ENCODE peak calls at places on chromosomes 16 and 17, in eight cellular contexts. C, J, Q, D, E, W, X and R are unnamed samples.

GRCh38 chr17:59512844-59513383 is 52.5 kb upstream of the DHX40 start:
- DNase-seq in C (no peak), J (no peak), Q (no peak), D (no peak), E (no peak), W (no peak), X (no peak), R (no peak)

GRCh38 chr17:17898673-17899072 is 61.9 kb upstream of the SREBF1 start:
- DNase-seq in C (no peak), J (no peak), Q (no peak), D (no peak), E (no peak), W (no peak), X (no peak), R (no peak)

GRCh38 chr16:29915590-29916247 is 10.3 kb downstream of the KCTD13 start:
- DNase-seq in C (peak), J (no peak), Q (no peak), D (peak), E (no peak), W (peak), X (no peak), R (no peak)

GRCh38 chr17:80647746-80648145 is 103.1 kb downstream of the RPTOR start:
- DNase-seq in C (peak), J (peak), Q (no peak), D (peak), E (no peak), W (peak), X (no peak), R (no peak)

GRCh38 chr16:19555938-19556778 is 655 bp downstream of the VPS35L start:
- DNase-seq in C (peak), J (peak), Q (no peak), D (peak), E (peak), W (peak), X (no peak), R (peak)

GRCh38 chr17:82236142-82236971 is 7.5 kb downstream of the SLC16A3 start:
- DNase-seq in C (no peak), J (peak), Q (peak), D (no peak), E (peak), W (peak), X (peak), R (peak)

GRCh38 chr16:85905110-85906095 is 6.4 kb downstream of the IRF8 start:
- DNase-seq in C (no peak), J (no peak), Q (no peak), D (no peak), E (no peak), W (no peak), X (no peak), R (no peak)

GRCh38 chr16:49659356-49659755 is 196.6 kb downstream of the ZNF423 start:
- DNase-seq in C (no peak), J (no peak), Q (no peak), D (no peak), E (no peak), W (no peak), X (no peak), R (no peak)

GRCh38 chr17:20206591-20206990 is 197.4 kb downstream of the SPECC1 start:
- DNase-seq in C (peak), J (no peak), Q (no peak), D (peak), E (no peak), W (peak), X (no peak), R (no peak)

GRCh38 chr16:84943620-84944019 is 67.7 kb downstream of the ZDHHC7 start:
- DNase-seq in C (no peak), J (no peak), Q (no peak), D (no peak), E (no peak), W (no peak), X (no peak), R (no peak)

GRCh38 chr16:89200850-89201466 is 621 bp upstream of the SLC22A31 start:
- DNase-seq in C (no peak), J (peak), Q (no peak), D (no peak), E (no peak), W (no peak), X (no peak), R (no peak)

GRCh38 chr17:5516060-5516792 is 29.9 kb downstream of the MIS12 start:
- DNase-seq in C (peak), J (no peak), Q (no peak), D (peak), E (no peak), W (peak), X (no peak), R (no peak)

GRCh38 chr17:73767696-73768095 is 123.5 kb upstream of the SDK2 start:
- DNase-seq in C (no peak), J (no peak), Q (no peak), D (no peak), E (no peak), W (no peak), X (no peak), R (no peak)

GRCh38 chr17:41692722-41693521 is 4.2 kb downstream of the EIF1 start:
- DNase-seq in C (no peak), J (peak), Q (no peak), D (no peak), E (peak), W (no peak), X (no peak), R (peak)

GRCh38 chr16:67260426-67261063 is 11.8 kb downstream of the SLC9A5 start:
- DNase-seq in C (peak), J (peak), Q (no peak), D (peak), E (no peak), W (peak), X (no peak), R (no peak)

GRCh38 chr17:41420134-41420533 is 4.3 kb downstream of the KRT37 start:
- DNase-seq in C (no peak), J (no peak), Q (no peak), D (no peak), E (no peak), W (peak), X (no peak), R (no peak)

GRCh38 chr16:59698341-59698979 is 964.3 kb upstream of the GOT2 start:
- DNase-seq in C (peak), J (no peak), Q (no peak), D (no peak), E (no peak), W (peak), X (no peak), R (no peak)

GRCh38 chr17:73757324-73757942 is 113.2 kb upstream of the SDK2 start:
- DNase-seq in C (no peak), J (no peak), Q (no peak), D (no peak), E (no peak), W (no peak), X (no peak), R (no peak)

GRCh38 chr17:60391419-60392041 is 403 bp downstream of the USP32 start:
- DNase-seq in C (peak), J (no peak), Q (no peak), D (no peak), E (no peak), W (no peak), X (no peak), R (peak)

GRCh38 chr16:72766506-72766905 is 281.4 kb downstream of the ZFHX3 start:
- DNase-seq in C (no peak), J (no peak), Q (no peak), D (no peak), E (no peak), W (no peak), X (no peak), R (no peak)

GRCh38 chr17:7867881-7868329 is 10.1 kb downstream of the CYB5D1 start:
- DNase-seq in C (no peak), J (peak), Q (no peak), D (no peak), E (no peak), W (no peak), X (no peak), R (no peak)

GRCh38 chr17:65345261-65346060 is 208.3 kb downstream of the RGS9 start:
- DNase-seq in C (peak), J (peak), Q (peak), D (no peak), E (peak), W (peak), X (no peak), R (no peak)

GRCh38 chr16:83967838-83968482 is at the start of gene NECAB2:
- DNase-seq in C (peak), J (peak), Q (peak), D (no peak), E (no peak), W (no peak), X (peak), R (peak)

GRCh38 chr17:83067071-83067717 is 12.2 kb upstream of the METRNL start:
- DNase-seq in C (no peak), J (no peak), Q (no peak), D (no peak), E (no peak), W (no peak), X (no peak), R (no peak)

GRCh38 chr16:30874244-30874820 is 19.5 kb downstream of the BCL7C start:
- DNase-seq in C (no peak), J (no peak), Q (no peak), D (no peak), E (no peak), W (no peak), X (no peak), R (no peak)

GRCh38 chr17:60395508-60396065 is 3.7 kb upstream of the USP32 start:
- DNase-seq in C (no peak), J (no peak), Q (no peak), D (no peak), E (no peak), W (no peak), X (no peak), R (no peak)

GRCh38 chr16:67814567-67814966 is 7.9 kb downstream of the TSNAXIP1 start:
- DNase-seq in C (no peak), J (no peak), Q (no peak), D (no peak), E (no peak), W (no peak), X (no peak), R (no peak)